ENCODE peak calls at places on chromosomes 6 and 20, in four cellular contexts. T is HL-60, P is tibial nerve, B is ovary. E is an unnamed sample.

GRCh38 chr6:116220172-116220571 is 33.7 kb downstream of the TSPYL4 start:
- DNase-seq in T (no peak), P (no peak), B (no peak), E (no peak)

GRCh38 chr20:51720854-51721253 is 47.3 kb downstream of the ATP9A start:
- DNase-seq in T (no peak), P (no peak), B (no peak), E (no peak)

GRCh38 chr6:113649276-113649675 is 207.9 kb upstream of the MARCKS start:
- DNase-seq in T (no peak), P (no peak), B (no peak), E (no peak)

GRCh38 chr20:53930651-53931504 is 139.5 kb downstream of the BCAS1 start:
- DNase-seq in T (no peak), P (no peak), B (no peak), E (no peak)

GRCh38 chr20:32356935-32357868 is 929 bp upstream of the ASXL1 start:
- DNase-seq in T (peak), P (peak), B (no peak), E (no peak)

GRCh38 chr20:58982406-58983114 is 1.5 kb downstream of the NELFCD start:
- DNase-seq in T (no peak), P (no peak), B (no peak), E (no peak)

GRCh38 chr6:53349209-53349693 is 501 bp upstream of the ELOVL5 start:
- DNase-seq in T (no peak), P (no peak), B (no peak), E (no peak)

GRCh38 chr20:12695937-12696336 is 312.8 kb upstream of the SPTLC3 start:
- DNase-seq in T (no peak), P (no peak), B (no peak), E (no peak)

GRCh38 chr20:47648943-47649342 is 136.3 kb downstream of the SULF2 start:
- DNase-seq in T (no peak), P (no peak), B (no peak), E (no peak)

GRCh38 chr20:20184711-20185110 is 132.4 kb downstream of the CFAP61 start:
- DNase-seq in T (no peak), P (no peak), B (no peak), E (no peak)

DNA sequence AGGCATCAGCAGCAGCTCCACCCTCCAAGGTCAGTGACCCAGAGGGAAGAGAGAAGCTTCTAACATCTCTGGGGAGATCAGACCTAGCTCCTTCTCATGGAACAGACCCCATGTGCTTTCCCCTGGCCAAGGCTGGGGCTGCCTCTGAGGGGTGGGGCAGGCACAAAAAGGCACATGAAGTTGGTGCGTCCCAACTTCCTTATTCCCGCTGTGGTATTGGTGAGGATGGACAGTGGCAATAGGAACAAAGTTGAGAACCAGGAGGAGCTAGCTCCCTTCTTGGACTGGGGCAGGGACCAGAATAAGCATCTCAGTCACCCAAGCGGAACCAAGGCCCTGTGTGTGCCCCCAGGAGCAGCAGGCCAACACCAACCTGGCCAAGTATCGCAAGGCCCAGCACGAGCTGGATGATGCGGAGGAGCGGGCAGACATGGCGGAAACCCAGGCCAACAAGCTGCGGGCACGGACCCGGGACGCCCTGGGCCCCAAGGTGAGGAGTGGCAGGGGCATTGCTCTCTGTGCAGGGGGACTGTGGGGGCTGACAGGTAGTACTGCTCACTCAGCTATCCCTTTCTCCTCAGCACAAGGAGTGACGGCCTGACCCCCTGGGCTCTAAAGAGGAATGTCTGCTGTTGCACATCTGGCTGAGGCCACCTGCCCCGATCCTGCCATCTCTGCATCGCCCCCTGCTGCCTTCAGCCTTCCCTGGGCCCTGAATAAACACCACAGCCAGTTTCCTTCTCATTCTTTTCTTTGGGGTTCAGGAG is 46.1 kb downstream of the MYH7B start:
- DNase-seq in T (no peak), P (no peak), B (no peak), E (no peak)
- TF ChIP-seq CTCF in T (no peak), P (no peak), B (no peak), E (no peak)

GRCh38 chr6:111569951-111570350 is 35.7 kb downstream of the TRAF3IP2 start:
- DNase-seq in T (no peak), P (no peak), B (no peak), E (no peak)

GRCh38 chr6:111566222-111566717 is 39.4 kb downstream of the TRAF3IP2 start:
- DNase-seq in T (no peak), P (no peak), B (no peak), E (no peak)

GRCh38 chr6:111564482-111564945 is 41.2 kb downstream of the TRAF3IP2 start:
- DNase-seq in T (no peak), P (no peak), B (no peak), E (peak)

GRCh38 chr6:111565316-111566221 is 40.1 kb downstream of the TRAF3IP2 start:
- DNase-seq in T (no peak), P (no peak), B (no peak), E (no peak)

DNA sequence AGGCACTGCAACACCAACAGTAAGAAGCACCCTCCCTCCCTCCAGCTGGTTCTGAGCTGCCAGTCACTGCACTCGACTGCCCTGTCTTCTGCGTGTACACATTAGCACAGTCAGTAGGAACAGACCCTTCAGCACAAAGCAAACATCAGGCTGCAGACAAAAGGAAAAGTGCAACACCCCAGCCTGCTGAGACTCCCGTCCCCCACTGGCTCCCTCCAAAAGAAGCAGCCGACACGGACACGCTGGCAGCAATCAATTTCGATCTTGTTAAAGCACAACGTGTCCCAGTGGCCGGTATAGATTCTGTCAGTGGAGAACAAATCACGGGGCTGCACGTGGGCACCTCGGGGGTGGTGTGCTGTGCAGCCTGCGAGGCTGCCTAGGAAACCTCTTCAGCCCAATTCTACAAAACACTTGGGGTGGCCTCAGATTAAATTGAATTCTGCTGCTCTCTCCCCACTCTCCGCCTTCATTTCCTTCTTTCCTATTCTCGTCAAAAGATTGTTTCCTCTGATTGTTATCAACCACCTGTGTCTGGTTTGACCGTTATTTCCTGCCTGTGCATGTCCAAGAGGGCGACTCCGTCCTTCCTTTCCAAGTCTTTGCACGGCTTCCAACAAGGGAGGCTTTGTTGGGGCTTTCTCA is 38.7 kb downstream of the TRAF3IP2 start:
- DNase-seq in T (no peak), P (no peak), B (no peak), E (no peak)
- H3K27ac ChIP-seq in T (peak), P (peak), B (no peak), E (peak)

DNA sequence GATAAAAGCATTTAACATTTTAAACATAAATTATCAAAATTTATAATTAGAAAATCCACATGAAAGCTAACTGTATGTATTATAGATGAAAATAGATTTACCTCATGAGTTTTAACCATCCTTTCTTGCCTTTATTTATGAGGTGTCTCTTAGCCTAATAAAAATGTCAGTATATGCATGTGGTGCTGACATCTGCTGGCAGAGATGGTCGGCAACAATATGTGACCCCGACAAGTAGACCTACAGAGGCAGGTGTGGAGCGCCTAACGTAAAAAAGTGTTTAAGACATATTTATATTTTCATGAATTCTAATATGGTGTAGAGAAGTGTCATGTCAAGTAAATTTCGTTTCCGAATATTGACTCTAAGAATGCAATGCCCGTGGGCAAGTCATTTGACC is 149.0 kb upstream of the FUT9 start:
- DNase-seq in T (no peak), P (no peak), B (no peak), E (no peak)
- TF ChIP-seq CTCF in T (no peak), P (no peak), B (no peak), E (no peak)

DNA sequence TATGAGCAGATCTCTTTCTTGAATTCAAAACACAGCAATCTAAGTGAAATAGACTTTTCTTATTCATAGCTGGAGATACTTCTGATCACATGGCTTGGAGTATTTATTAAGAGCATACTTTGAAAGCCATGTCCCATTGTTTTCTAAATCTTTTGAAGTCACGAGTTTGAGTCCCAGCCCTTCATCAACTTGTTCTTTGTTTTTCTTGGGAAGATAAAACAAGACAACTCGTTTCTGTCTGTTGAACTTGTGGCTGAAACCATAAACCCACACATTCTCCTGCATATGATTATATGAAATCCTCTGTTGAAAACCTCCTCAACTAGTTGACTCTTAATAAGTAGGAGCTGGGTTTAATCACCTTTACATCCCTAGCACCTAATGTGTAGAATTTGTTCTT is 3.3 kb downstream of the RNF144B start:
- DNase-seq in T (no peak), P (no peak), B (no peak), E (no peak)
- H3K27ac ChIP-seq in T (no peak), P (no peak), B (no peak), E (peak)

DNA sequence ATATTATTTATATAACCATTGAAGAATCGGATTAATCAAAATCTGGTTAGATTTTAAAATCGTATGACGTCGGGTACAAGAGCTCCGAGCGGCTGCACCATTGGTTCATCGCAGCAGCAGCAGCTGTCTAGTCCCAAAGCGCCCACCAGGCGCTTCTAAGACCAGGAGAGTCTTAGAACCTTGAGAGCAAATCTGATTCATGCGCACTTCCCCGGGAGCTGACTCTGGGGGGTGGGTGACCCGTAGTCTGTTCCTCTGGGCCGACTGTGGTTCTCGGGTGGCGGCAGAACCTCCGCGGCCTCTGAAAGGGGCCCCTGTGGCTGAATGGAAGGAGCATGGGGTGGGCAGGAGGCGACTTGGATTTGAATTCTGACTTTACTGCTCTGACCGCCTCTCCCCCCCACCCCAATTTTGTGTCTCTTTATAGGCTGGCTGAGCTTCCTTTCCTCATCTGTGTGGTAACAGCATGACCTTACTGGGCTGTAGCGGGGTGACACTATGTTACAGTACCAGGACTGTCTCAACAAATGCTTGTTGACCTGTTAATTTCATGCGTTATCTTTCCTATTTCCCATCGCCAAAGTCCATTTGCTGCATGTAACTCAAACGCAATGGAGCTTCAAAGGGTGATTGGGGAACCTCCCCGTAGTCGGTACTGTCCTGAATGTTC is 119.7 kb downstream of the RTN4IP1 start:
- DNase-seq in T (no peak), P (no peak), B (no peak), E (no peak)
- TF ChIP-seq CTCF in T (no peak), P (no peak), B (no peak), E (no peak)

GRCh38 chr6:109362102-109362884 is 20.0 kb downstream of the CD164 start:
- DNase-seq in T (no peak), P (no peak), B (no peak), E (no peak)
- H3K27ac ChIP-seq in T (no peak), P (no peak), B (no peak), E (no peak)